ENCODE peak calls at places on chromosomes 5 and 9, in seven cellular contexts. D is H1, K is Peyer's patch, G is IMR-90, S is tibial nerve, F is HCT116, W is A549. T is an unnamed sample.

GRCh38 chr5:109859537-109859936 is 169.8 kb downstream of the MAN2A1 start:
- DNase-seq in D (no peak), S (no peak), W (no peak), F (no peak), G (peak; percentile 15), K (no peak), T (no peak)

GRCh38 chr5:67773439-67773988 is 442.0 kb upstream of the PIK3R1 start:
- DNase-seq in S (no peak), K (no peak), F (peak; percentile 50), D (no peak), G (no peak), W (no peak), T (no peak)

GRCh38 chr5:22238047-22238446 is 615.1 kb downstream of the CDH12 start:
- DNase-seq in W (no peak), K (no peak), S (no peak), F (no peak), D (no peak), G (no peak), T (no peak)

GRCh38 chr9:36956908-36957307 is 77.2 kb downstream of the PAX5 start:
- DNase-seq in G (no peak), F (no peak), S (no peak), D (no peak), W (no peak), K (no peak), T (no peak)

GRCh38 chr9:115636596-115636995 is 517.0 kb upstream of the PAPPA start:
- DNase-seq in W (no peak), K (no peak), F (no peak), D (no peak), G (no peak), S (no peak), T (no peak)

GRCh38 chr5:150502106-150502505 is 5.8 kb upstream of the NDST1 start:
- DNase-seq in G (peak; percentile 49), F (no peak), D (no peak), K (no peak), S (no peak), W (no peak), T (no peak)

GRCh38 chr9:130467371-130467770 is 22.6 kb downstream of the ASS1 start:
- DNase-seq in G (no peak), D (no peak), S (no peak), F (no peak), K (no peak), W (no peak), T (no peak)

GRCh38 chr5:54519083-54519541 is 1.6 kb downstream of the SNX18 start:
- DNase-seq in D (no peak), K (no peak), W (no peak), S (no peak), G (no peak), F (no peak), T (no peak)

GRCh38 chr5:96434201-96434645 is 1.2 kb upstream of the PCSK1 start:
- DNase-seq in W (peak; percentile 36), K (no peak), G (peak; percentile 74), S (peak; percentile 54), F (peak; percentile 7), D (no peak), T (peak; percentile 65)

GRCh38 chr5:56625577-56625976 is 189.8 kb upstream of the MAP3K1 start:
- DNase-seq in D (no peak), K (no peak), W (no peak), F (no peak), G (peak; percentile 96), S (no peak), T (no peak)

GRCh38 chr5:1594336-1595106 is 70.8 kb upstream of the LPCAT1 start:
- DNase-seq in D (peak; percentile 81), G (no peak), F (peak; percentile 74), S (peak; percentile 11), K (peak; percentile 80), W (peak; percentile 41), T (peak; percentile 80)

GRCh38 chr5:114450516-114450909 is 88.6 kb downstream of the KCNN2 start:
- DNase-seq in G (peak; percentile 8), D (no peak), K (no peak), S (peak; percentile 33), W (peak; percentile 2), F (no peak), T (no peak)

GRCh38 chr5:172144291-172144815 is 43.7 kb downstream of the STK10 start:
- DNase-seq in F (no peak), D (no peak), K (no peak), G (peak; percentile 41), W (no peak), S (peak; percentile 20), T (no peak)

GRCh38 chr9:94031380-94031779 is 52.9 kb upstream of the PTPDC1 start:
- DNase-seq in S (no peak), D (no peak), F (no peak), G (no peak), W (no peak), K (no peak), T (no peak)

GRCh38 chr9:94031946-94032345 is 52.3 kb upstream of the PTPDC1 start:
- DNase-seq in K (no peak), G (no peak), W (no peak), F (no peak), S (no peak), D (no peak), T (no peak)

GRCh38 chr9:94029932-94030317 is 54.3 kb upstream of the PTPDC1 start:
- DNase-seq in S (no peak), F (no peak), K (no peak), W (no peak), D (no peak), G (no peak), T (no peak)

GRCh38 chr9:94033383-94033782 is 50.9 kb upstream of the PTPDC1 start:
- DNase-seq in F (no peak), W (no peak), S (no peak), K (no peak), G (no peak), D (no peak), T (no peak)

GRCh38 chr9:94030318-94031179 is 53.7 kb upstream of the PTPDC1 start:
- DNase-seq in K (peak; percentile 93), F (peak; percentile 56), D (peak; percentile 43), W (peak; percentile 85), S (peak; percentile 80), G (peak; percentile 79), T (peak; percentile 89)
- TF ChIP-seq POLR2A in K (peak; percentile 71), F (peak; percentile 77), D (peak; percentile 87), W (peak; percentile 81), S (peak; percentile 69), G (peak; percentile 40), T (peak; percentile 71)

GRCh38 chr9:34125681-34126206 is 754 bp downstream of the DCAF12 start:
- DNase-seq in G (peak; percentile 41), S (no peak), W (peak; percentile 53), F (no peak), D (no peak), K (no peak), T (peak; percentile 43)

GRCh38 chr9:34124103-34124502 is 2.4 kb downstream of the DCAF12 start:
- DNase-seq in F (no peak), K (no peak), G (no peak), W (no peak), D (no peak), S (no peak), T (no peak)

GRCh38 chr9:34127035-34127948 is 794 bp upstream of the DCAF12 start:
- DNase-seq in F (no peak), K (no peak), W (no peak), S (no peak), D (no peak), G (no peak), T (peak; percentile 33)

GRCh38 chr9:34124923-34125322 is 1.6 kb downstream of the DCAF12 start:
- DNase-seq in D (no peak), K (no peak), G (no peak), S (no peak), W (no peak), F (no peak), T (no peak)

GRCh38 chr9:34126207-34127034 is at the start of gene DCAF12:
- DNase-seq in K (peak; percentile 94), G (peak; percentile 87), F (peak; percentile 78), D (peak; percentile 64), W (peak; percentile 91), S (peak; percentile 86), T (peak; percentile 93)
- TF ChIP-seq POLR2A in K (peak; percentile 49), G (peak; percentile 70), F (peak; percentile 14), D (peak; percentile 92), W (peak; percentile 51), S (peak; percentile 50), T (peak; percentile 19)

DNA sequence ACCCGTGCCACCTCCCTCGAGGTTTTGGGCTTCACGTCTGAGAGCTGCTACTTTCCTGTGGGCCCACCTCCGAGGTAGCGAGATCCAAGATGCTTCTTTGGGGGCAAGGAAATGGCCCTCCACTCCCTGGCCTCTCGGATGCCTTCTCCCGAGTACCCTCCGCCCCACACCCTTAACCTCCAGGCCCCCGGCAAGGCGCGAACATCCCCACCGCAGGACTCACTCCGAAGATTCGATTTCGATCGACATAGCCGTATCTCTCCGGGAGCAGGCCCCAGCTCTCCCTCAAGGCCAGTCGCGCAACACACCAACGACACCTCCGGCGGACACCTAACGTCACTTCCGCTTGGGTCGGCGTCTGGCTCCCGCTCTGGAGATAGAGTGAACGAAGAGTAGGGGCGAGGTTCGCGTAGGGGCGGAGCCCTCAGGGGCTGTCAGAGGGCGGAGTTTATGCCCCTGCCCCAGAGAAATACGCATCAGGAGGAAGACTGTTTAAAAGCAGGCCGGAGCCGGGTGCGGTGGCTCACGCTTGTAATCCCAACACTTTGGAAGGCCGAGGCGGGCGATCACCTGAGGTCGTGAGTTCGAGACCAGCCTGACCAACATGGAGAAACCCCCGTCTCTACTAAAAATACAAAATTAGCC is at the start of gene SMU1:
- DNase-seq in D (peak; percentile 95), F (peak; percentile 96), S (peak; percentile 93), G (peak; percentile 96), W (peak; percentile 96), K (peak; percentile 95), T (peak; percentile 98)
- TF ChIP-seq POLR2A in D (peak; percentile 92), F (peak; percentile 61), S (peak; percentile 57), G (peak; percentile 93), W (peak; percentile 70), K (peak; percentile 59), T (peak; percentile 50)

GRCh38 chr5:168807261-168807660 is 228.1 kb upstream of the PANK3 start:
- DNase-seq in D (no peak), G (no peak), W (no peak), S (no peak), F (no peak), K (no peak), T (no peak)

GRCh38 chr5:168808217-168808616 is 229.0 kb upstream of the PANK3 start:
- DNase-seq in F (no peak), W (no peak), D (no peak), G (no peak), S (no peak), K (no peak), T (no peak)

GRCh38 chr5:168810641-168811040 is 231.5 kb upstream of the PANK3 start:
- DNase-seq in K (no peak), W (no peak), D (no peak), S (no peak), F (no peak), G (no peak), T (no peak)

GRCh38 chr5:168813179-168813968 is 234.2 kb upstream of the PANK3 start:
- DNase-seq in S (no peak), D (no peak), G (no peak), W (no peak), F (no peak), K (no peak), T (no peak)

DNA sequence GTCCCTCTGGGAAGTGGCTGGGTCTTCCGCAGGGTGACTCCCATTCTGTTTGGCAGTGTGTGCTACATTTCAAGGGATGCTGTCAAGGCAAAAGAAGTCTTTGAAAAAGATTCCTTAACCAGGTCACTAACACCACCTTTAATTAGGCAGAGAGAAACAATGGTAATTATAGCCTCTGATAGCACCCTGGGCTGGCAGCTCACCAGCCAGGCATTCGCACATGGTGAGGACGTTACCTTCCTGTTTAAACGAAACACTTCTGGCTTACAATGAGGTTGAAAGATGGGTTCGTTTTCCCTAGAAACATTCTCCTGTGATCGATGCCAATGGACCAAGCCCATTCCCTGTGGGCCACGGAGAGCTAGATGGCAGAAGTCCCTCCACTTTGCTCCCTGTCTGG is 230.1 kb upstream of the PANK3 start:
- DNase-seq in S (no peak), K (no peak), W (no peak), F (no peak), G (no peak), D (no peak), T (no peak)
- TF ChIP-seq POLR2A in S (no peak), K (no peak), W (no peak), F (no peak), G (no peak), D (no peak), T (no peak)